ENCODE peak calls at places on chromosomes 3 and 15, in ten cellular contexts. J is cardiac muscle cell; L is heart right ventricle; K is heart left ventricle; Y is HL-60; I is osteoblast; F is transverse colon; C is fibroblast of pulmonary artery; A is endothelial cell; N is CD4-positive, alpha-beta T cell. E is an unnamed sample.

GRCh38 chr3:177361042-177361938 is 164.0 kb upstream of the TBL1XR1 start:
- DNase-seq in F (no peak), A (no peak), I (peak; percentile 62), C (no peak), L (no peak), N (no peak), K (no peak), Y (peak; percentile 76), J (no peak), E (no peak)

GRCh38 chr3:115418583-115418982 is 204.7 kb upstream of the GAP43 start:
- DNase-seq in L (no peak), A (peak; percentile 5), F (no peak), J (no peak), I (no peak), N (no peak), K (no peak), Y (no peak), C (no peak), E (peak; percentile 80)

GRCh38 chr3:13277860-13278531 is 142.1 kb downstream of the NUP210 start:
- DNase-seq in C (peak; percentile 5), N (no peak), K (no peak), J (no peak), L (no peak), I (peak; percentile 95), F (no peak), A (no peak), Y (no peak), E (no peak)

GRCh38 chr3:47661121-47661752 is 82.6 kb upstream of the CSPG5 start:
- DNase-seq in I (peak; percentile 92), F (no peak), N (no peak), C (peak; percentile 50), Y (no peak), J (peak; percentile 55), K (no peak), A (no peak), L (no peak), E (no peak)

GRCh38 chr3:37715358-37715757 is 146.3 kb upstream of the CTDSPL start:
- DNase-seq in J (no peak), A (no peak), I (no peak), F (no peak), K (no peak), N (no peak), C (no peak), Y (no peak), L (no peak), E (no peak)

GRCh38 chr3:195197764-195198423 is 73.1 kb downstream of the XXYLT1 start:
- DNase-seq in A (no peak), N (no peak), Y (no peak), F (no peak), I (peak; percentile 92), L (no peak), C (peak; percentile 76), J (peak; percentile 57), K (no peak), E (no peak)

GRCh38 chr15:24748812-24749439 is 73.4 kb downstream of the NPAP1 start:
- DNase-seq in L (no peak), F (no peak), K (no peak), A (no peak), J (no peak), Y (no peak), N (no peak), I (no peak), C (no peak), E (no peak)

GRCh38 chr3:23750573-23751484 is 54.9 kb upstream of the UBE2E1 start:
- DNase-seq in K (no peak), Y (peak; percentile 45), A (no peak), J (no peak), N (no peak), F (no peak), I (no peak), C (no peak), L (no peak), E (no peak)

GRCh38 chr15:65377976-65378366 is at the start of gene IGDCC3:
- DNase-seq in L (no peak), N (no peak), F (no peak), I (peak; percentile 83), J (peak; percentile 30), A (peak; percentile 82), K (no peak), Y (no peak), C (no peak), E (peak; percentile 90)

GRCh38 chr3:159860269-159860668 is 128.4 kb upstream of the IL12A start:
- DNase-seq in J (no peak), A (no peak), N (no peak), F (no peak), L (no peak), I (no peak), K (no peak), Y (no peak), C (no peak), E (no peak)

GRCh38 chr3:50323614-50324199 is 1.2 kb upstream of the HYAL2 start:
- DNase-seq in F (no peak), Y (no peak), A (peak; percentile 70), L (peak; percentile 73), I (no peak), K (peak; percentile 84), N (no peak), C (no peak), J (no peak), E (no peak)
- TF ChIP-seq CTCF in F (no peak), Y (no peak), A (no peak), L (peak; percentile 22), I (no peak), K (peak; percentile 6), N (no peak), C (no peak), J (no peak), E (no peak)

GRCh38 chr15:45664451-45664850 is 29.6 kb downstream of the SQOR start:
- DNase-seq in N (no peak), C (no peak), K (no peak), I (peak; percentile 86), J (no peak), F (no peak), Y (no peak), A (no peak), L (no peak), E (no peak)

GRCh38 chr15:45665261-45665660 is 30.4 kb downstream of the SQOR start:
- DNase-seq in I (no peak), K (no peak), C (no peak), L (no peak), J (no peak), F (no peak), N (no peak), Y (no peak), A (no peak), E (no peak)

GRCh38 chr15:45657769-45658545 is 23.1 kb downstream of the SQOR start:
- DNase-seq in L (no peak), I (no peak), A (no peak), C (no peak), K (no peak), N (no peak), F (peak; percentile 47), Y (no peak), J (no peak), E (no peak)

GRCh38 chr15:45662375-45662774 is 27.5 kb downstream of the SQOR start:
- DNase-seq in Y (no peak), N (no peak), I (no peak), K (no peak), C (no peak), A (peak; percentile 13), F (no peak), L (no peak), J (no peak), E (peak; percentile 71)

DNA sequence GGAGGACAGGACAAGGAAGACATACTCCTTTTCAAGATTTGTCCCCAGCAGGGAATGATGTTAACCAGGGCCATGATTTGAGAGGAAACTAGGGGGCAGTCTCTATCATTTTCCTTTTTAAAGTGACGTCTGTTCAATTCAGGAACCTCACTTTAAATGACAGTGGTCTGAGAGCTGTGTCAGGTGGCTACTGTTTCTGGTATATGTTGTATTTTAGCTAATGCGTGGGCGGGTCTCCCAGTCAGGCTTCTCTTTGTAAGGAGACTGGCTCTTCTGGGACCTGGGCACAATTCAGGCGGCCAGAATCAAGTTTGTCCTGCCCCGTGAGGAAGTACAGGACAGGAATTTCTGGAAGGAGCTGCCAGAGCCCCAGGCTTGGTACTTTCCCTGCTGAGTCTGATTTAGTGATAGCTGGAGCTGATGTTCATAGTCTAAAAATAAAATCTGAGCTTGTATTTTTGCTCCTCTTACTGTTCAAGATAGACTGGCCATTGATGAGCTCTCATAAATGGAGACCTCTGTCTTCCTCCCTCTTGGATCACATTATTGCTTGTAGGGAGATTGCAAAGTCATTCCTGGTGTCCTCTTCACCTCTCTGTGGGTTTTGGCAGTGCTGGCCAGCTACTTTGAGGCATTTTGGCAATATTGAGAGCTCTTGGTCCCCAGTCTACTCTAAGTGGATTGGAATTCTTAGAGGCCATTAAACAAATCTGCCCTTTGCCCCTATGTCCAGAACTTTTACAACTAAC is 25.6 kb downstream of the SQOR start:
- DNase-seq in J (no peak), L (no peak), K (no peak), C (no peak), Y (no peak), N (no peak), I (peak; percentile 85), F (peak; percentile 48), A (no peak), E (peak; percentile 36)
- TF ChIP-seq CTCF in J (no peak), L (no peak), K (no peak), C (no peak), Y (no peak), N (no peak), I (no peak), F (no peak), A (no peak), E (no peak)

DNA sequence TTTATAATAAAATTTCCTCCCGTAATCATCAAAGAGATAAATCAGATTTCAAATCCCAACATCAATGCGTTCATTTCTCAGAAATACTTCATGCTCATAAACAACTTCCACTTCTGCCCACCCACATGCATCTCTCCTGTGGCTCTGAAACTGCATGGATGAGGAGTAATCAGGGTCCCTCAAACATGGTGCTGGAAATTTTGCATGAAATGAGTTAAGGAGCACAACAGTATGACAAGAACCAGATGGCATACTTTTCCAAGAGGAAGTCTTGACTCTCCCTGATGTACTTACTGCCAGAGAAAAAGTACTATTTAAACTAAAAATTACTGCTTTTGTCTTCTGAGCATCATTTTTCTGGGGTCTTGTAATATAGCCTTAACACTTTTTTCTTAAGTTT is 26.9 kb upstream of the MFSD1 start:
- DNase-seq in N (no peak), K (no peak), I (no peak), A (no peak), C (peak; percentile 43), J (peak; percentile 62), Y (no peak), L (no peak), F (no peak), E (no peak)
- TF ChIP-seq CTCF in N (no peak), K (no peak), I (no peak), A (no peak), C (no peak), J (no peak), Y (no peak), L (no peak), F (no peak), E (no peak)

DNA sequence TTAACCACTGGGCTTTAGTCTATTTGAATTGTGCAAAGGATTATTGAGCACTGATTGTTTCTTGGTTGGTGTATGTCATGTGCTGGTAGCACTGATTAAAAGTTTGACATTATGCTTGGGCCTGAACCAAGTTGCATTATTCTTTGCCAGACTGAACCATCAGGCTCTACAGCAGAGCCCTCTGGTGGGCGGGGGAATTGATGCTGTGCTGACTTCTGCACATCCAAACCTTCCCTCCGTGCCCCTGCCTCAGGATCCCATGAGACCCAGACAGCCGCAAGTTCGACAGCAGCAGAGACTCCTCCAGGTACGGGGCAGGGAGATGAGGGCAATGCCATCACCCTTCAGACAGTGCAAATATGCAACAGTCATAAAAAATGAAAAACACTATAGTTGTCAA is 28.4 kb upstream of the P2RY12 start:
- DNase-seq in J (no peak), Y (no peak), A (peak; percentile 10), C (no peak), I (no peak), N (no peak), K (peak; percentile 55), L (no peak), F (no peak), E (peak; percentile 70)
- TF ChIP-seq CTCF in J (no peak), Y (no peak), A (no peak), C (no peak), I (no peak), N (no peak), K (no peak), L (no peak), F (no peak), E (peak; percentile 78)

E was measured in GM23338.